ENCODE peak calls at places on chromosomes 16 and 17, in four cellular contexts. One of them, this sample, is unnamed.

GRCh38 chr16:61957075-61957474 is 79.2 kb downstream of the CDH8 start:
- DNase-seq in HCT116: no peak
- DNase-seq in HepG2: no peak
- DNase-seq in K562: no peak
- DNase-seq in this sample: no peak

GRCh38 chr17:58330997-58331814 is 2.6 kb upstream of the TSPOAP1 start:
- DNase-seq in HepG2: no peak
- DNase-seq in K562: peak
- DNase-seq in HCT116: no peak
- DNase-seq in this sample: no peak

GRCh38 chr17:37089998-37090397 is 141.2 kb downstream of the AATF start:
- DNase-seq in HepG2: no peak
- DNase-seq in HCT116: no peak
- DNase-seq in K562: no peak
- DNase-seq in this sample: no peak

GRCh38 chr16:29663829-29664132 is 734 bp downstream of the SPN start:
- DNase-seq in HCT116: no peak
- DNase-seq in HepG2: no peak
- DNase-seq in K562: no peak
- DNase-seq in this sample: no peak

GRCh38 chr17:3888343-3889171 is 4.3 kb downstream of the CAMKK1 start:
- DNase-seq in K562: peak
- DNase-seq in HCT116: peak
- DNase-seq in HepG2: no peak
- DNase-seq in this sample: no peak

GRCh38 chr16:88681709-88682451 is 4.4 kb downstream of the SNAI3 start:
- DNase-seq in HepG2: no peak
- DNase-seq in K562: no peak
- DNase-seq in HCT116: no peak
- DNase-seq in this sample: no peak

GRCh38 chr17:67606471-67606870 is 111.3 kb upstream of the NOL11 start:
- DNase-seq in HCT116: no peak
- DNase-seq in K562: no peak
- DNase-seq in HepG2: no peak
- DNase-seq in this sample: no peak

GRCh38 chr17:47733047-47733413 is at the start of gene TBX21:
- DNase-seq in K562: peak
- DNase-seq in HCT116: peak
- DNase-seq in HepG2: peak
- DNase-seq in this sample: no peak

GRCh38 chr17:7405413-7405881 is 1.6 kb upstream of the TMEM256 start:
- DNase-seq in HCT116: no peak
- DNase-seq in HepG2: no peak
- DNase-seq in K562: peak
- DNase-seq in this sample: no peak

GRCh38 chr17:48542956-48543853 is 1.7 kb downstream of the HOXB2 start:
- DNase-seq in HCT116: no peak
- DNase-seq in K562: peak
- DNase-seq in HepG2: no peak
- DNase-seq in this sample: no peak

GRCh38 chr17:36127882-36128369 is 24.3 kb downstream of the CCL4 start:
- DNase-seq in HepG2: no peak
- DNase-seq in HCT116: no peak
- DNase-seq in K562: no peak
- DNase-seq in this sample: no peak

GRCh38 chr16:75114946-75115825 is 1.4 kb downstream of the LDHD start:
- DNase-seq in HepG2: no peak
- DNase-seq in HCT116: no peak
- DNase-seq in K562: no peak
- DNase-seq in this sample: no peak

GRCh38 chr17:50837980-50838954 is 2.9 kb downstream of the WFIKKN2 start:
- DNase-seq in K562: no peak
- DNase-seq in HepG2: no peak
- DNase-seq in HCT116: no peak
- DNase-seq in this sample: no peak

GRCh38 chr17:77509089-77509488 is 368.3 kb downstream of the SEC14L1 start:
- DNase-seq in HepG2: no peak
- DNase-seq in K562: no peak
- DNase-seq in HCT116: no peak
- DNase-seq in this sample: no peak

GRCh38 chr16:450800-451512 is 25.5 kb downstream of the RAB11FIP3 start:
- DNase-seq in HCT116: no peak
- DNase-seq in HepG2: peak
- DNase-seq in K562: peak
- DNase-seq in this sample: no peak

GRCh38 chr16:48478418-48478817 is 93.2 kb upstream of the SIAH1 start:
- DNase-seq in K562: no peak
- DNase-seq in HCT116: no peak
- DNase-seq in HepG2: no peak
- DNase-seq in this sample: no peak

GRCh38 chr17:15265131-15265530 is at the start of gene PMP22:
- DNase-seq in HCT116: no peak
- DNase-seq in K562: no peak
- DNase-seq in HepG2: no peak
- DNase-seq in this sample: no peak

GRCh38 chr16:50697421-50697715 is 4.0 kb downstream of the NOD2 start:
- DNase-seq in HepG2: no peak
- DNase-seq in K562: no peak
- DNase-seq in HCT116: no peak
- DNase-seq in this sample: no peak
- TF ChIP-seq POLR2AphosphoS5 in HepG2: no peak
- TF ChIP-seq POLR2AphosphoS5 in K562: no peak
- TF ChIP-seq POLR2AphosphoS5 in HCT116: no peak
- TF ChIP-seq POLR2AphosphoS5 in this sample: no peak

GRCh38 chr16:79339863-79340262 is 260.7 kb downstream of the MAF start:
- DNase-seq in K562: no peak
- DNase-seq in HepG2: no peak
- DNase-seq in HCT116: no peak
- DNase-seq in this sample: no peak

GRCh38 chr16:79337906-79338305 is 262.6 kb downstream of the MAF start:
- DNase-seq in HepG2: no peak
- DNase-seq in HCT116: no peak
- DNase-seq in K562: no peak
- DNase-seq in this sample: no peak

GRCh38 chr16:79334127-79334526 is 266.4 kb downstream of the MAF start:
- DNase-seq in HCT116: no peak
- DNase-seq in K562: peak
- DNase-seq in HepG2: peak
- DNase-seq in this sample: no peak

GRCh38 chr16:79331064-79331463 is 269.5 kb downstream of the MAF start:
- DNase-seq in K562: no peak
- DNase-seq in HepG2: no peak
- DNase-seq in HCT116: no peak
- DNase-seq in this sample: no peak

GRCh38 chr16:79336437-79337229 is 263.9 kb downstream of the MAF start:
- DNase-seq in HCT116: no peak
- DNase-seq in K562: no peak
- DNase-seq in HepG2: no peak
- DNase-seq in this sample: no peak
- TF ChIP-seq TCF7L2 in HCT116: no peak
- TF ChIP-seq TCF7L2 in K562: no peak
- TF ChIP-seq TCF7L2 in HepG2: no peak
- TF ChIP-seq TCF7L2 in this sample: no peak

DNA sequence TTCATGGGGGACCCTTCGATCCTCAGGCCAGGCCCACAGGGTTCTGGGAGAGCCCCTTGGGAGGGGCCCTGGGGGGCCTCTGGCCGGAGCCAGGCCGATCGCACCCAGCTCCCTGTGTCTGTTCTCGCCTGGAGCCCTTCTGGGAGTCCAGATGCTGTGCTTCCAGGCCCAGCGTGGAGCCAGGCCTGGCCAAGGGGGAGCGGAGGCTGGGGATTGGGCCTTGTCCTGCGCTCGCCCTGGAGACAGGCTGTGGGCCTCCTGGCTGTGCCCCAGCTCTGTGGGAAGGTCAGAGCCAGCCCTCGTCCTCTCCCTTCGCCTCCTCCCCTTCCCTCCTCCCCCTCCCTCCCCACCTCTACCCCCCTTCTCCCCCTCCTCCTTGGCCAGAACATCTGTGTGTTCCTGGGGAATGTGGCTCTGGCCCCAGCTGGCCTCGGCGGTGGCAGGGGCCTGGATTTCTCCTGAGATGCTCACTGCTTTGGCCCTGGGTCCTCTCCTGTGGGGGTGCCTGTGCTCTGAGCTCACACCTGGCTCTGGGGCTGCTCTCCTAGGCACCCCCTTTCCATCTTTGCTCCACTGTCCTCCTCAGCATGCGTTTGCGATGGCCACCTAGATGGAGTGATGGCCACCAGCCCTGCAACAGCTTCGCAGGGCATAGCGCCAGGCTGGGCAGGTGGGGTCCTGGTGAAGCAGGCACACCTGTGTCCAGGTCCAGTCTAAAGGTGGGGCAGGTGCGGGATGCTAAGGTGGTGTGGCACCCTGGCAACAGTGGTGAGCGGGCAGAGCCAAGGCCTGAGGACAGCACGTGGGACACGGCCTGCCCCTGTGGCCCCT is 90.6 kb upstream of the CIBAR2 start:
- DNase-seq in HCT116: no peak
- DNase-seq in HepG2: no peak
- DNase-seq in K562: no peak
- DNase-seq in this sample: no peak
- TF ChIP-seq SIN3A in HCT116: no peak
- TF ChIP-seq SIN3A in HepG2: no peak
- TF ChIP-seq SIN3A in K562: no peak
- TF ChIP-seq SIN3A in this sample: no peak

GRCh38 chr16:71626018-71626857 is at the start of gene MARVELD3:
- DNase-seq in K562: peak
- DNase-seq in HepG2: peak
- DNase-seq in HCT116: peak
- DNase-seq in this sample: no peak

GRCh38 chr16:71628810-71629209 is 2.8 kb downstream of the MARVELD3 start:
- DNase-seq in HepG2: no peak
- DNase-seq in K562: no peak
- DNase-seq in HCT116: no peak
- DNase-seq in this sample: no peak

GRCh38 chr16:71626858-71627213 is 852 bp downstream of the MARVELD3 start:
- DNase-seq in HCT116: peak
- DNase-seq in K562: peak
- DNase-seq in HepG2: no peak
- DNase-seq in this sample: no peak

GRCh38 chr16:71629617-71630016 is 3.6 kb downstream of the MARVELD3 start:
- DNase-seq in HCT116: no peak
- DNase-seq in K562: no peak
- DNase-seq in HepG2: no peak
- DNase-seq in this sample: no peak

DNA sequence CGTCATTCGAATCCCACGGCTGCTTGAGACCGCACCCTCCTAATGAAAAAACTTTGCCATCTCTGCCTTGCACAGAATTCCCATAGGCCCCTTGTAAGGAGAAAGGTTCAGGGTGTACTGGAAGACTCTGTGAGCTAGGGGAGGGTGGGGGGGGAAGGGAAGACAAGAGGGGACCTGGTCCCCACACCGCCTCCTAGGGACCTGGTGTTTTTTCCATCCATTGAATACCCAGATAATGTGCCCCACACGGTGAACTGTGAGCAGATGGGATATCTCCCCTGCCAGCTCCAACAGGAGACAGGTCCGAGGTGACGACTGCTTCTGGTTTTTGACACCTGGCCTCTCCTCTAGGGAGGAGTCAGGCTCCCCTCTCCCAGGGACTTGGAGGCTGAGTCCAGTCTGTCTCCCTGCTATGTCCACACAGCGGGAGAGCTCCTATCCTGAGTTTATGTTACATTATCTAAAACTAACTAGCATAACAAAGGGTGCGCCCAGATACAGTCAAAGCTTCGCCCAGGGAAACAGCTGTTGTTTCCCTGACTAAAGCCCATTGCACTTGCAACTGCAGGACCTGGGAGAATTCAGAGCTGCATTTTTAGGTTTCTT is 1.8 kb downstream of the MARVELD3 start:
- DNase-seq in HCT116: no peak
- DNase-seq in K562: peak
- DNase-seq in HepG2: no peak
- DNase-seq in this sample: no peak
- TF ChIP-seq POLR2AphosphoS5 in HCT116: no peak
- TF ChIP-seq POLR2AphosphoS5 in K562: no peak
- TF ChIP-seq POLR2AphosphoS5 in HepG2: no peak
- TF ChIP-seq POLR2AphosphoS5 in this sample: no peak

This sample was measured in Panc1.